ENCODE peak calls at places on chromosome 19, in seven cellular contexts. P is IMR-90, Y is H9, F is mesendoderm, O is trophoblast cell, Z is H1, H is mesenchymal stem cell. D is an unnamed sample.

GRCh38 chr19:41871573-41872383 is 5.3 kb upstream of the CD79A start:
- DNase-seq in P (no peak), Y (no peak), F (peak; percentile 32), O (no peak), Z (no peak), H (peak; percentile 7), D (no peak)

GRCh38 chr19:13153627-13154240 is 3.5 kb downstream of the IER2 start:
- DNase-seq in P (no peak), Y (no peak), F (peak; percentile 72), O (peak; percentile 25), Z (no peak), H (no peak), D (peak; percentile 48)

GRCh38 chr19:45217957-45218334 is 27.3 kb downstream of the EXOC3L2 start:
- DNase-seq in P (no peak), Y (no peak), F (no peak), O (no peak), Z (peak; percentile 65), H (no peak), D (no peak)

GRCh38 chr19:2048959-2049740 is 1.9 kb downstream of the MKNK2 start:
- DNase-seq in P (no peak), Y (peak; percentile 26), F (no peak), O (peak; percentile 15), Z (no peak), H (peak; percentile 45), D (no peak)

GRCh38 chr19:56112313-56112709 is 8.8 kb downstream of the ZNF787 start:
- DNase-seq in P (no peak), Y (no peak), F (no peak), O (no peak), Z (no peak), H (no peak), D (no peak)

GRCh38 chr19:54178581-54179261 is 5.8 kb upstream of the TMC4 start:
- DNase-seq in P (no peak), Y (peak; percentile 87), F (peak; percentile 51), O (peak; percentile 77), Z (peak; percentile 87), H (no peak), D (no peak)

GRCh38 chr19:42552086-42553065 is 24.1 kb upstream of the CEACAM1 start:
- DNase-seq in P (no peak), Y (no peak), F (no peak), O (no peak), Z (no peak), H (no peak), D (no peak)

GRCh38 chr19:1997353-1998233 is 17.9 kb downstream of the BTBD2 start:
- DNase-seq in P (no peak), Y (no peak), F (no peak), O (no peak), Z (no peak), H (no peak), D (no peak)

GRCh38 chr19:39941615-39942507 is 7.4 kb upstream of the FCGBP start:
- DNase-seq in P (peak; percentile 38), Y (no peak), F (no peak), O (peak; percentile 19), Z (no peak), H (peak; percentile 12), D (peak; percentile 6)

GRCh38 chr19:8571006-8571411 is 6.2 kb downstream of the MYO1F start:
- DNase-seq in P (peak; percentile 68), Y (no peak), F (no peak), O (peak; percentile 21), Z (no peak), H (peak; percentile 86), D (no peak)

GRCh38 chr19:42091300-42092266 is 15.6 kb downstream of the ZNF574 start:
- DNase-seq in P (peak; percentile 64), Y (no peak), F (no peak), O (no peak), Z (no peak), H (no peak), D (no peak)

GRCh38 chr19:47540748-47541147 is 25.9 kb upstream of the NAPA start:
- DNase-seq in P (peak; percentile 51), Y (no peak), F (peak; percentile 64), O (peak; percentile 21), Z (no peak), H (peak; percentile 44), D (no peak)

GRCh38 chr19:38399081-38399480 is 3.8 kb upstream of the FAM98C start:
- DNase-seq in P (no peak), Y (no peak), F (no peak), O (no peak), Z (no peak), H (no peak), D (no peak)
- H2BK5ac ChIP-seq in P (no peak overlapping the region), Y (no peak overlapping the region), F (no peak overlapping the region), O (no peak overlapping the region), Z (no peak overlapping the region), H (no peak overlapping the region), D (no peak overlapping the region)

GRCh38 chr19:31255863-31256600 is 93.2 kb downstream of the TSHZ3 start:
- DNase-seq in P (no peak), Y (no peak), F (no peak), O (peak; percentile 99), Z (peak; percentile 33), H (no peak), D (no peak)

GRCh38 chr19:31254611-31255010 is 94.6 kb downstream of the TSHZ3 start:
- DNase-seq in P (no peak), Y (no peak), F (no peak), O (peak; percentile 60), Z (no peak), H (no peak), D (no peak)

GRCh38 chr19:31256601-31256990 is 92.6 kb downstream of the TSHZ3 start:
- DNase-seq in P (no peak), Y (no peak), F (no peak), O (no peak), Z (peak; percentile 34), H (no peak), D (no peak)

GRCh38 chr19:31253816-31254551 is 95.3 kb downstream of the TSHZ3 start:
- DNase-seq in P (peak; percentile 47), Y (no peak), F (peak; percentile 3), O (peak; percentile 79), Z (no peak), H (no peak), D (no peak)

DNA sequence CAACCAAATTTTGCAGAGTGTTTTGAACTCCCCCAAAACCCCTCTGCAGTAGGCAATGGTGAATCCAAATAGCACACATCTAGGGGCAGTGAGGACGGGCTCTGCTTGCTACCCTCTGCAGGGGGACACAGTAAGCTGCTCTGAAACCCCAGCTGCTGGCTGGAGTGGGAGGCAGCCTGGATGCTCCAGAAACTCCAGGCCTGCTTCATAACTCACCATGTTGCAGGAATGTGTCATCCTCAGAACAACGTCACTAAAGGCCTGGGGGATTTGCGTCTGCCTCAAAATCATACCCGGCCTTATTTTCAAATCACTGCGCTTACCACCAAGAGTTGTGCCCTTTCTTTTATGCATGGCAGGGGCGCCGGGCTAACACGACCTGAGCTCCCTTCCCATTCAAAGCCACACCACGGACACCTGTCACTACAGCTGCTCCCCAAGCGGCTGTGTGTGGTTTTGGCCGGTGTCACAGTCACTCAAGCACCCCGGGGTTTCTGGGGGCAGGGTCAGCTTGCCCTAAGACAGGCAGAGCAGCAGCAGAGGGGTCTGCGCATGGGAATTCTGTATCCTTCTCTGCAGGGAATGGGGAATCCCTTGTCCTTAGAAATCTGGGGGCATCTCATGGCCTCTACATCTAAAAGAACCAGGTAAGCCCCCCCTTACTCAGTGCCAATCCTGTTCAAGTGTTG is 93.9 kb downstream of the TSHZ3 start:
- DNase-seq in P (no peak), Y (no peak), F (no peak), O (peak; percentile 43), Z (no peak), H (no peak), D (no peak)
- H2BK5ac ChIP-seq in P (no peak overlapping the region), Y (no peak overlapping the region), F (no peak overlapping the region), O (no peak overlapping the region), Z (no peak overlapping the region), H (no peak overlapping the region), D (no peak overlapping the region)

DNA sequence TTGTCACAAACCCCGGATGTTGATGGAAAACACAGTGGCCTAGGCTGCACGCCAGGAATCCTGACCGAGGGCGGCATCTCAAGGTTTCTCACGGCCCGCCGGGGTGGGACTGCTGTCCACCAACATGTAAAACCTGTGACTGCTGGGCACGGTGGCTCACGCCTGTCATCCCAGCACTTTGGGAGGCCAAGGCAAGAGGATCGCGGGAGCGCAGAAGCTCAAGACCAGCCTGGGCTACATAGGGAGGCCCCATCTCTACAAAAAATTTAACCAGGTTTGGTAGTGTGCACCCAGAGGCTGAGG is 11.2 kb downstream of the PLIN4 start:
- DNase-seq in P (no peak), Y (no peak), F (no peak), O (no peak), Z (no peak), H (no peak), D (no peak)
- H2BK5ac ChIP-seq in P (no peak overlapping the region), Y (no peak overlapping the region), F (no peak overlapping the region), O (no peak overlapping the region), Z (no peak overlapping the region), H (no peak overlapping the region), D (no peak overlapping the region)

GRCh38 chr19:51356159-51356801 is 9.9 kb downstream of the ETFB start:
- DNase-seq in P (no peak), Y (no peak), F (no peak), O (no peak), Z (no peak), H (no peak), D (no peak)
- H2BK5ac ChIP-seq in P (no peak overlapping the region), Y (no peak overlapping the region), F (no peak overlapping the region), O (no peak overlapping the region), Z (no peak overlapping the region), H (no peak overlapping the region), D (no peak overlapping the region)

GRCh38 chr19:14683439-14683838 is 6.4 kb upstream of the ZNF333 start:
- DNase-seq in P (no peak), Y (no peak), F (no peak), O (peak; percentile 17), Z (no peak), H (no peak), D (no peak)
- H2BK5ac ChIP-seq in P (no peak overlapping the region), Y (no peak overlapping the region), F (no peak overlapping the region), O (no peak overlapping the region), Z (no peak overlapping the region), H (no peak overlapping the region), D (no peak overlapping the region)

DNA sequence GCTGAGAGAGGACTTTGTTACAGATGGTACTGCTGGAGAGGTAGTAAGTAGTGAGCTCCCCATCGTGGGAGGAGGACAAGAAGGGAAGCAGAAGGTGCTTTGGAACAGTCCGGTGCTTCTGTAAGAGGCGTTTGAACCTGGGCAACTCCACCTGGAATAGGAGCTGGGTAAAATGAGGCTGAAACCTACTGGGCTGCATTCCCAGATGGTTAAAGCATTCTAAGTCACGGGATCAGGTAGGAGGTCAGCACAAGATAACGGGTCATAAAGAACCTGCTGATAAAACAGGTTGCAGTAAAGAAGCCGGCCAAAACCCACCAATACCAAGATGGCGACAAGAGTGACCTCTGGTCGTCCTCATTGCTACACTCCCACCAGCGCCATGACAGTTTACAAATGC is 5.0 kb downstream of the ANKLE1 start:
- DNase-seq in P (no peak), Y (no peak), F (no peak), O (peak; percentile 73), Z (no peak), H (no peak), D (no peak)
- H2BK5ac ChIP-seq in P (no peak overlapping the region), Y (no peak overlapping the region), F (no peak overlapping the region), O (no peak overlapping the region), Z (no peak overlapping the region), H (no peak overlapping the region), D (no peak overlapping the region)